ENCODE peak calls at places on chromosomes 2 and 18, in five cellular contexts. H is neuronal stem cell, T is H1, X is H9, C is trophoblast cell. N is an unnamed sample.

GRCh38 chr18:53909668-53910067 is 314.8 kb downstream of the MBD2 start:
- DNase-seq in H (no peak), T (peak), X (no peak), C (peak), N (peak)

GRCh38 chr18:24033644-24034412 is 19.3 kb downstream of the TTC39C start:
- DNase-seq in H (no peak), T (no peak), X (no peak), C (no peak), N (no peak)

GRCh38 chr2:84687498-84688149 is 171.3 kb downstream of the DNAH6 start:
- DNase-seq in H (no peak), T (no peak), X (no peak), C (no peak), N (no peak)

GRCh38 chr2:178204987-178205386 is 10.7 kb downstream of the OSBPL6 start:
- DNase-seq in H (no peak), T (no peak), X (no peak), C (no peak), N (no peak)

GRCh38 chr2:173109253-173110188 is 33.9 kb downstream of the MAP3K20 start:
- DNase-seq in H (no peak), T (no peak), X (no peak), C (peak), N (peak)

GRCh38 chr18:67410075-67410474 is 106.4 kb downstream of the DSEL start:
- DNase-seq in H (no peak), T (no peak), X (no peak), C (no peak), N (no peak)

GRCh38 chr18:75638223-75638596 is 210.7 kb upstream of the SMIM21 start:
- DNase-seq in H (no peak), T (no peak), X (no peak), C (peak), N (peak)

GRCh38 chr18:58806826-58807714 is 57.6 kb upstream of the ZNF532 start:
- DNase-seq in H (no peak), T (no peak), X (no peak), C (no peak), N (no peak)

GRCh38 chr2:121746071-121746578 is 9.3 kb upstream of the TSN start:
- DNase-seq in H (no peak), T (no peak), X (no peak), C (no peak), N (no peak)

GRCh38 chr2:55175254-55176093 is 56.6 kb downstream of the CLHC1 start:
- DNase-seq in H (no peak), T (no peak), X (no peak), C (peak), N (peak)

GRCh38 chr2:157625311-157625710 is 3.4 kb downstream of the ACVR1C start:
- DNase-seq in H (no peak), T (no peak), X (no peak), C (no peak), N (peak)

GRCh38 chr2:220246356-220246755 is 618.9 kb downstream of the SLC4A3 start:
- DNase-seq in H (no peak), T (no peak), X (no peak), C (no peak), N (no peak)

GRCh38 chr2:98452396-98453027 is 7.9 kb downstream of the INPP4A start:
- DNase-seq in H (no peak), T (peak), X (no peak), C (peak), N (no peak)

GRCh38 chr18:73458186-73458964 is 590.6 kb upstream of the NETO1 start:
- DNase-seq in H (no peak), T (no peak), X (no peak), C (no peak), N (no peak)

GRCh38 chr18:6366776-6367175 is 47.9 kb downstream of the L3MBTL4 start:
- DNase-seq in H (no peak), T (no peak), X (peak), C (no peak), N (no peak)

GRCh38 chr2:64780041-64780440 is 126.3 kb upstream of the SERTAD2 start:
- DNase-seq in H (no peak), T (no peak), X (no peak), C (no peak), N (no peak)

GRCh38 chr18:74596959-74597661 is 560 bp upstream of the ZNF407 start:
- DNase-seq in H (no peak), T (peak), X (no peak), C (peak), N (peak)

GRCh38 chr18:60350975-60351374 is 21.6 kb downstream of the MC4R start:
- DNase-seq in H (no peak), T (no peak), X (no peak), C (no peak), N (no peak)

GRCh38 chr2:227761734-227762476 is 16.2 kb downstream of the SCYGR8 start:
- DNase-seq in H (no peak), T (no peak), X (no peak), C (no peak), N (no peak)

GRCh38 chr2:3287896-3288295 is 89.7 kb downstream of the EIPR1 start:
- DNase-seq in H (no peak), T (no peak), X (no peak), C (no peak), N (no peak)

GRCh38 chr2:240393831-240394410 is 41.5 kb upstream of the GPC1 start:
- DNase-seq in H (no peak), T (no peak), X (peak), C (no peak), N (peak)

GRCh38 chr2:157438907-157439791 is 4.7 kb downstream of the CYTIP start:
- DNase-seq in H (no peak), T (no peak), X (no peak), C (no peak), N (no peak)

GRCh38 chr2:109128466-109129355 is at the start of gene SH3RF3:
- DNase-seq in H (peak), T (peak), X (peak), C (peak), N (peak)

GRCh38 chr2:240567872-240568677 is at the start of gene RNPEPL1:
- DNase-seq in H (no peak), T (peak), X (no peak), C (peak), N (peak)

GRCh38 chr2:54613794-54614257 is 109.6 kb upstream of the EML6 start:
- DNase-seq in H (no peak), T (no peak), X (no peak), C (no peak), N (no peak)

GRCh38 chr2:145760781-145761649 is 1241.1 kb upstream of the ZEB2 start:
- DNase-seq in H (no peak), T (no peak), X (no peak), C (no peak), N (peak)

GRCh38 chr2:23651187-23651983 is 266.4 kb downstream of the KLHL29 start:
- DNase-seq in H (no peak), T (no peak), X (no peak), C (no peak), N (peak)

GRCh38 chr2:189555243-189555642 is 25.3 kb downstream of the SLC40A1 start:
- DNase-seq in H (no peak), T (no peak), X (no peak), C (peak), N (no peak)

GRCh38 chr2:208265371-208265806 is 666 bp upstream of the PIKFYVE start:
- DNase-seq in H (peak), T (peak), X (no peak), C (no peak), N (no peak)

GRCh38 chr18:9775172-9775571 is 67.1 kb downstream of the RAB31 start:
- DNase-seq in H (no peak), T (peak), X (no peak), C (peak), N (peak)

GRCh38 chr2:95525294-95526035 is 40.9 kb upstream of the TRIM43B start:
- DNase-seq in H (no peak), T (no peak), X (no peak), C (no peak), N (no peak)

DNA sequence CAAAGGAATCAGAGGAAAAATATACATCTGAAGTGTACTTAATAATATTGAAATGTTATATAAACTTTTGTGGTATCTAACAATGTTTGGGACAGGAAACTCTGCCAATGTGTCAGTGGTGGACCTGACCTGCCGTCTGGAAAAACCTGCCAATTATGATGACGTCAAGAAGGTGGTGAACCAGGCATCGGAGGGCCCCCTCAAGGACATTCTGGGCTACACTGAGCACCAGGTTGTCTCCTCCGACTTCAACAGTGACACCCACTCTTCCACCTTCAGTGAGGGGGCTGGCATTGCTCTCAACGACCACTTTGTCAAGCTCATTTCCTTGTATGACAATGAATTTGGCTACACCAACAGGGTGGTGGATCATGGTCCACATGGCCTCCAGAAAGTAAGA is 32.6 kb downstream of the CALCRL start:
- DNase-seq in H (no peak), T (no peak), X (no peak), C (no peak), N (no peak)
- H2BK12ac ChIP-seq in H (no peak), T (no peak), X (no peak), C (no peak), N (no peak)

DNA sequence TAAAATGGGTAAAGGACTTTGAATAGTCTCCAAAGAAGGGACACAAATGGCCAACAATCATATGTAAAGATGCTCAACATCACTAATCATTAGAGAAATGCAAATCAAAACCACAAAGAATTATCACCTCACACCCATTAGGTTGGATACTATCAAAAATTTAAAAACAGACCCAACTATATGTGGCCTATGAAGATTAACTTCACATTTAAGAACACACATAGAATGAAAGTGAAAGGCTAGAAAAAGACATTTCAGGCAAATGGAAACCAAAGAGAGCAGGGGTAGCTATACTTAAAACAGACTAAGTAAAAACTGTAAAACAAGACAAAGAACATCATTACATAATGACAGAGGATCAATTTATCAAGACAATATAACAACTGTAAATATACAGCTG is 53.5 kb upstream of the ASPRV1 start:
- DNase-seq in H (no peak), T (no peak), X (no peak), C (no peak), N (no peak)
- H2BK12ac ChIP-seq in H (no peak), T (no peak), X (no peak), C (no peak), N (no peak)

GRCh38 chr2:114688241-114688640 is 245.8 kb downstream of the DPP10 start:
- DNase-seq in H (no peak), T (no peak), X (no peak), C (no peak), N (no peak)

GRCh38 chr2:114684404-114684803 is 242.0 kb downstream of the DPP10 start:
- DNase-seq in H (no peak), T (no peak), X (peak), C (no peak), N (no peak)

GRCh38 chr2:114683251-114683650 is 240.8 kb downstream of the DPP10 start:
- DNase-seq in H (no peak), T (no peak), X (no peak), C (no peak), N (no peak)

GRCh38 chr2:114685102-114685501 is 242.7 kb downstream of the DPP10 start:
- DNase-seq in H (no peak), T (no peak), X (no peak), C (no peak), N (no peak)
- H2BK12ac ChIP-seq in H (no peak), T (peak), X (no peak), C (no peak), N (no peak)

GRCh38 chr18:386950-387349 is 113.6 kb downstream of the COLEC12 start:
- DNase-seq in H (no peak), T (no peak), X (no peak), C (no peak), N (no peak)

GRCh38 chr18:382423-382984 is 114.7 kb upstream of the THOC1 start:
- DNase-seq in H (no peak), T (no peak), X (no peak), C (no peak), N (no peak)

GRCh38 chr18:383135-383534 is 115.3 kb upstream of the THOC1 start:
- DNase-seq in H (no peak), T (no peak), X (no peak), C (no peak), N (no peak)

GRCh38 chr18:388198-388597 is 112.3 kb downstream of the COLEC12 start:
- DNase-seq in H (no peak), T (no peak), X (no peak), C (no peak), N (no peak)

GRCh38 chr18:384897-385296 is 115.6 kb downstream of the COLEC12 start:
- DNase-seq in H (no peak), T (no peak), X (no peak), C (no peak), N (no peak)
- H2BK12ac ChIP-seq in H (no peak), T (no peak), X (no peak), C (no peak), N (no peak)

GRCh38 chr18:3426074-3426473 is 23.9 kb upstream of the TGIF1 start:
- DNase-seq in H (no peak), T (no peak), X (no peak), C (no peak), N (no peak)
- H2BK12ac ChIP-seq in H (no peak), T (no peak), X (no peak), C (no peak), N (peak)

DNA sequence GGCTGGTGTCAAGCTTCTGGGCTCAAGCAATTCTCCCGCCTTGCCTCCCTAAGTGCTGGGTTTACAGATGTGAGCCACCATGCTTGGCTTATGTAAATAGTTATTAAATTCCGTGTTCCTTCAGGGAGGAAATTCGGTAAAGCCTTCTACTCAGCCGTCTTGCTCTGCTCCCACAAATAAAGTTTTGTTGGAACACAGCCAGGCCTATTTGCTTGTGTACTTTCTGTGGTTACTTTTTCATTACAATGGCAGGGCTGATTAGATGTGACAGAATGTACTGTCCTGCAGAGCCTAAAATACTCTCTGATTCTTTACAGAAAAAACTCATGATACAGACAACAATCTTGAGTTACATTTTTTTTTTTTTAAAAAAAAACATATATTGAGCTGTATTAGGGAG is 68.8 kb upstream of the TACR1 start:
- DNase-seq in H (no peak), T (no peak), X (no peak), C (no peak), N (no peak)
- H2BK12ac ChIP-seq in H (no peak), T (no peak), X (no peak), C (no peak), N (no peak)

DNA sequence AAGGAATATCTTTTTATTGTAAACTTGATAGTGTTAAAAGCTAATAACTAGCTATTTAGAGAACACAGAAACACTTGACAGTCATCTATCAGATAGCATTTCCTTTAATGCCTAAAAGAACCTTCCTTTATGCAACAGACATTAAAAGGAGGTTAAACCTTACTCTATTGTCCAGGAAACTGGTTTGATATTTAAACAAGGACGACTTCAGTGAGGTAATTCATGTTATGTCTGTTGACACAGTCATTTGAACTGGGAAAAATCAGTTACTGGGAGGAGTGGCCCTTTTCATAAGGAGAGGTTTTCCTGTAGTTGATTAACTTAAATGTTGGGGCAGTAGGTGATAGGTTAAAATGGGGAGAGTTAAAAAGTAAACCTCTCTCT is 6.7 kb downstream of the TGIF1 start:
- DNase-seq in H (no peak), T (no peak), X (no peak), C (no peak), N (peak)
- H2BK12ac ChIP-seq in H (no peak), T (no peak), X (no peak), C (no peak), N (no peak)